ENCODE peak calls at places on chromosomes 12 and 14, in eight cellular contexts. G is uterus, Y is psoas muscle, V is endodermal cell, M is GM23338, B is neural progenitor cell, N is H1, X is left ventricle myocardium inferior. E is an unnamed sample.

GRCh38 chr14:28707814-28708213 is 58.8 kb upstream of the FOXG1 start:
- DNase-seq in G (no peak), X (no peak), N (no peak), M (no peak), B (no peak), V (no peak), Y (no peak), E (no peak)

GRCh38 chr12:75526655-75527511 is 15.5 kb upstream of the KRR1 start:
- DNase-seq in B (peak; percentile 55), V (peak; percentile 81), M (peak; percentile 61), N (no peak), X (no peak), Y (no peak), G (no peak), E (no peak)

GRCh38 chr14:93295541-93296220 is 37.2 kb downstream of the BTBD7 start:
- DNase-seq in X (no peak), V (no peak), N (no peak), G (no peak), B (peak; percentile 60), M (no peak), Y (no peak), E (no peak)

GRCh38 chr14:84826349-84826748 is 703.6 kb upstream of the FLRT2 start:
- DNase-seq in G (no peak), Y (no peak), V (no peak), X (no peak), N (no peak), M (no peak), B (no peak), E (no peak)

GRCh38 chr14:24369907-24370687 is 2.1 kb downstream of the NFATC4 start:
- DNase-seq in V (peak; percentile 40), Y (no peak), X (no peak), G (no peak), M (no peak), N (no peak), B (no peak), E (peak; percentile 49)

GRCh38 chr14:99519931-99520421 is 38.8 kb downstream of the CCNK start:
- DNase-seq in M (no peak), V (peak; percentile 38), X (no peak), Y (no peak), G (no peak), B (no peak), N (no peak), E (no peak)

GRCh38 chr14:83779266-83779665 is 1750.7 kb upstream of the FLRT2 start:
- DNase-seq in Y (no peak), B (no peak), M (no peak), X (no peak), G (no peak), V (no peak), N (no peak), E (no peak)

GRCh38 chr12:18108611-18109010 is 18.6 kb upstream of the RERGL start:
- DNase-seq in Y (no peak), G (no peak), M (no peak), N (no peak), B (no peak), V (no peak), X (no peak), E (no peak)

GRCh38 chr14:88986146-88986841 is 161.8 kb downstream of the TTC8 start:
- DNase-seq in G (no peak), N (no peak), Y (peak; percentile 13), B (no peak), X (peak; percentile 18), V (no peak), M (no peak), E (peak; percentile 43)

GRCh38 chr14:22994762-22995275 is 12.5 kb upstream of the AJUBA start:
- DNase-seq in M (peak; percentile 62), N (no peak), Y (no peak), X (no peak), V (peak; percentile 78), B (peak; percentile 55), G (peak; percentile 42), E (peak; percentile 41)

GRCh38 chr12:132131952-132132351 is 12.2 kb downstream of the DDX51 start:
- DNase-seq in B (no peak), V (no peak), X (no peak), M (no peak), N (no peak), Y (no peak), G (no peak), E (no peak)

GRCh38 chr12:4293299-4293941 is 19.9 kb downstream of the CCND2 start:
- DNase-seq in X (no peak), G (no peak), M (no peak), V (no peak), Y (no peak), N (no peak), B (no peak), E (no peak)

GRCh38 chr12:75977952-75978671 is 53.5 kb downstream of the PHLDA1 start:
- DNase-seq in X (no peak), Y (peak; percentile 24), M (peak; percentile 53), N (no peak), B (no peak), V (peak; percentile 67), G (peak; percentile 70), E (peak; percentile 87)

GRCh38 chr12:106108187-106108816 is 30.5 kb downstream of the NUAK1 start:
- DNase-seq in Y (no peak), B (no peak), G (no peak), M (peak; percentile 91), X (no peak), N (no peak), V (peak; percentile 86), E (no peak)

GRCh38 chr12:106109168-106109910 is 29.4 kb downstream of the NUAK1 start:
- DNase-seq in M (no peak), V (no peak), Y (no peak), X (no peak), G (no peak), B (no peak), N (no peak), E (no peak)

GRCh38 chr12:106112094-106112822 is 26.5 kb downstream of the NUAK1 start:
- DNase-seq in G (no peak), Y (peak; percentile 39), V (peak; percentile 79), X (no peak), N (no peak), M (no peak), B (no peak), E (no peak)

GRCh38 chr12:106113042-106113441 is 25.7 kb downstream of the NUAK1 start:
- DNase-seq in V (no peak), B (no peak), X (no peak), N (no peak), Y (no peak), G (no peak), M (no peak), E (no peak)

DNA sequence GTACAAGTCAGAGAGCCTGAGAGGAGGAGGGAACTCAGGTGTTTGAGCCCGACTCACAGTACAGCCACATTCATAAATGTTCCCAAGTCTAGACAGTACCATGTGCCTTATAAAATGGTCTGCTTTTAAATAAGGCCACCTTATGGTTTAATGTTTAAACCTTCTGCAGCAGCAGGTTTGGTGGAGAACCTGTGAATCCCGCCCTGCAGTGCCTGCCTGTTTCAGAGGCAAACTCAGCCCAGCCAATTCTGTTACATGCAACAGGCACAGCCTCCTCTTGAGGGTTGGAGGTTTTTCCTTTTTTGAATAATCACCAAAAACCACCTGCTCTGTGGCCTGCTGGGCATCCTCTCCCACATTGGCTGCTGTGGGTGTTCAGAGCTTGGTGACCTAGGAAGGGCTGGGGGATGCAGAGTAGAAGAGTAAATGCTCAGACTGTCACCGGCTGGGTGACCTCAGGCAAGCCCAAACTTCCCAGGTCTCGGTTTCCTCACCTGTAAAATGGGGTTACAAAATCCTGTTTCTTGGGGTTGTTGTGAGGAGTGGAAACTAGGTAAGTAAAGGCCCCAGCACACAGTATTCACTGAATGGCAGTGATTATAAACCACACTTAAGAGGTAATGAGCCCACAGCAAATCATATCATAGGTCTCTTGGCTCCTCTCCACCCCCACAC is 28.0 kb downstream of the NUAK1 start:
- DNase-seq in B (no peak), Y (no peak), G (no peak), X (no peak), V (no peak), M (no peak), N (no peak), E (no peak)
- H3K4me1 ChIP-seq in B (peaks cover 69% of the 10 kb centered on the region), Y (peaks cover 87% of the 10 kb centered on the region), G (peaks cover 39% of the 10 kb centered on the region), X (peaks cover 100% of the 10 kb centered on the region), V (peaks cover 59% of the 10 kb centered on the region), M (peaks cover 79% of the 10 kb centered on the region), N (peaks cover 47% of the 10 kb centered on the region), E (peaks cover 10% of the 10 kb centered on the region)

GRCh38 chr12:108826115-108826806 is 31.1 kb downstream of the SSH1 start:
- DNase-seq in X (peak; percentile 57), G (peak; percentile 63), V (no peak), M (no peak), N (no peak), Y (peak; percentile 72), B (no peak), E (peak; percentile 76)
- H3K4me1 ChIP-seq in X (peaks cover 99% of the 10 kb centered on the region), G (peaks cover 8% of the 10 kb centered on the region), V (no peaks in the 10 kb centered on the region), M (peaks cover 30% of the 10 kb centered on the region), N (peaks cover 4% of the 10 kb centered on the region), Y (peaks cover 80% of the 10 kb centered on the region), B (peaks cover 27% of the 10 kb centered on the region), E (peaks cover 33% of the 10 kb centered on the region)

GRCh38 chr12:123121670-123122069 is 29.2 kb downstream of the PITPNM2 start:
- DNase-seq in X (no peak), B (no peak), M (no peak), V (no peak), N (no peak), G (no peak), Y (no peak), E (no peak)

GRCh38 chr12:123119808-123120207 is 31.1 kb downstream of the PITPNM2 start:
- DNase-seq in G (no peak), B (no peak), X (no peak), M (no peak), N (no peak), V (peak; percentile 36), Y (no peak), E (no peak)

GRCh38 chr12:123115409-123116111 is 35.3 kb downstream of the PITPNM2 start:
- DNase-seq in M (no peak), N (no peak), Y (peak; percentile 53), V (peak; percentile 50), G (peak; percentile 91), X (peak; percentile 52), B (no peak), E (peak; percentile 93)

GRCh38 chr12:123120452-123121166 is 30.3 kb downstream of the PITPNM2 start:
- DNase-seq in V (peak; percentile 46), Y (no peak), X (no peak), M (no peak), N (no peak), G (no peak), B (no peak), E (no peak)

DNA sequence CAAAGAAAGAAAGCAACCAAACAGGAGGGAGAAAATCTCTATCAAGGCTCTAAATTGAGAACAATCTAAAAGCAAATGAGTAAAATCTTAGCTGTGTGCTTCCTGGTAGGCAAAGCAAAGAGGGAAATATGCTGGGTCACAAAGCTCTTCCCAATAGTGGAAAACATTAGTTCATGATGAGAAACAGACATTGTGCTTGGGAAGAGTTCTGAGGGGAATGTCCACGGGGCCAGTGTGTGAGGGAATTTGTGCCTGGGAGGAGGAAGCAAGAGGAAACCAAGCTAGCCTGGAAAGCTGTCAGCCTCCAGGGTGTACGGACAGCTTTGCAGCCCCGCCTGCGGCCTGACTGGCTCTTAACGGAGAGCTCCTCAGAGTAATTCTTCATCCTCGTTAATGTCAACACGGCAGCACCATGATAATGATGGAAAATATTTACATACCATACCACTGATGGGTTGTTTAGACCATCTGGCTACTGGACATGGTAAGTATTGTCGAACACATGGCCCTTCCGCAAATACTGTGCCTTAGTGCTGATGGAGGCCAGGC is 32.4 kb downstream of the PITPNM2 start:
- DNase-seq in G (no peak), V (no peak), B (no peak), N (no peak), X (no peak), M (no peak), Y (no peak), E (no peak)
- H3K4me1 ChIP-seq in G (peaks cover 13% of the 10 kb centered on the region), V (no peaks in the 10 kb centered on the region), B (no peaks in the 10 kb centered on the region), N (no peaks in the 10 kb centered on the region), X (peaks cover 78% of the 10 kb centered on the region), M (no peaks in the 10 kb centered on the region), Y (peaks cover 14% of the 10 kb centered on the region), E (peaks cover 32% of the 10 kb centered on the region)

GRCh38 chr12:107493135-107493494 is 192.5 kb upstream of the PWP1 start:
- DNase-seq in Y (no peak), M (no peak), X (no peak), N (no peak), B (no peak), G (no peak), V (no peak), E (no peak)
- H3K4me1 ChIP-seq in Y (no peaks in the 10 kb centered on the region), M (peaks cover 9% of the 10 kb centered on the region), X (peaks cover 29% of the 10 kb centered on the region), N (peaks cover 3% of the 10 kb centered on the region), B (no peaks in the 10 kb centered on the region), G (no peaks in the 10 kb centered on the region), V (no peaks in the 10 kb centered on the region), E (peaks cover 9% of the 10 kb centered on the region)

E was measured in adrenal gland.